ENCODE peak calls at places on chromosomes 5 and 9, in six cellular contexts. One of them, this sample, is unnamed.

GRCh38 chr9:93677061-93677571 is 100.7 kb downstream of the PHF2 start:
- DNase-seq in astrocyte of the spinal cord: no peak
- DNase-seq in osteoblast: no peak
- DNase-seq in Peyer's patch: peak; percentile 38
- DNase-seq in lower leg skin: no peak
- DNase-seq in brain microvascular endothelial cell: no peak
- DNase-seq in this sample: no peak

GRCh38 chr9:27358007-27358406 is 61.1 kb upstream of the EQTN start:
- DNase-seq in astrocyte of the spinal cord: no peak
- DNase-seq in brain microvascular endothelial cell: no peak
- DNase-seq in osteoblast: no peak
- DNase-seq in lower leg skin: no peak
- DNase-seq in Peyer's patch: no peak
- DNase-seq in this sample: no peak

GRCh38 chr9:88742483-88742882 is 207.5 kb downstream of the NXNL2 start:
- DNase-seq in osteoblast: peak; percentile 91
- DNase-seq in Peyer's patch: no peak
- DNase-seq in brain microvascular endothelial cell: peak; percentile 42
- DNase-seq in astrocyte of the spinal cord: peak; percentile 75
- DNase-seq in lower leg skin: no peak
- DNase-seq in this sample: peak; percentile 51

GRCh38 chr9:86175743-86176456 is 76.5 kb upstream of the GOLM1 start:
- DNase-seq in brain microvascular endothelial cell: no peak
- DNase-seq in osteoblast: peak; percentile 29
- DNase-seq in astrocyte of the spinal cord: no peak
- DNase-seq in lower leg skin: no peak
- DNase-seq in Peyer's patch: no peak
- DNase-seq in this sample: no peak

GRCh38 chr5:109907751-109908150 is 218.0 kb downstream of the MAN2A1 start:
- DNase-seq in Peyer's patch: no peak
- DNase-seq in osteoblast: no peak
- DNase-seq in astrocyte of the spinal cord: peak; percentile 64
- DNase-seq in lower leg skin: no peak
- DNase-seq in brain microvascular endothelial cell: peak; percentile 43
- DNase-seq in this sample: peak; percentile 22

GRCh38 chr5:87195104-87195581 is 72.5 kb upstream of the RASA1 start:
- DNase-seq in astrocyte of the spinal cord: peak; percentile 76
- DNase-seq in brain microvascular endothelial cell: peak; percentile 72
- DNase-seq in lower leg skin: no peak
- DNase-seq in osteoblast: peak; percentile 71
- DNase-seq in Peyer's patch: no peak
- DNase-seq in this sample: peak; percentile 51

GRCh38 chr5:149878371-149878770 is 66.2 kb downstream of the PDE6A start:
- DNase-seq in brain microvascular endothelial cell: no peak
- DNase-seq in lower leg skin: no peak
- DNase-seq in astrocyte of the spinal cord: no peak
- DNase-seq in Peyer's patch: no peak
- DNase-seq in osteoblast: no peak
- DNase-seq in this sample: no peak

GRCh38 chr5:15526413-15526812 is 26.4 kb downstream of the FBXL7 start:
- DNase-seq in brain microvascular endothelial cell: no peak
- DNase-seq in Peyer's patch: no peak
- DNase-seq in lower leg skin: no peak
- DNase-seq in astrocyte of the spinal cord: no peak
- DNase-seq in osteoblast: no peak
- DNase-seq in this sample: no peak

GRCh38 chr9:88814521-88815101 is 176.7 kb upstream of the S1PR3 start:
- DNase-seq in lower leg skin: peak; percentile 19
- DNase-seq in astrocyte of the spinal cord: peak; percentile 55
- DNase-seq in brain microvascular endothelial cell: peak; percentile 33
- DNase-seq in Peyer's patch: no peak
- DNase-seq in osteoblast: peak; percentile 93
- DNase-seq in this sample: peak; percentile 94

GRCh38 chr5:156815988-156816599 is 34.0 kb upstream of the PPP1R2B start:
- DNase-seq in Peyer's patch: no peak
- DNase-seq in osteoblast: no peak
- DNase-seq in lower leg skin: no peak
- DNase-seq in brain microvascular endothelial cell: no peak
- DNase-seq in astrocyte of the spinal cord: no peak
- DNase-seq in this sample: peak; percentile 4

GRCh38 chr9:137317979-137318511 is 16.0 kb upstream of the NRARP start:
- DNase-seq in brain microvascular endothelial cell: no peak
- DNase-seq in osteoblast: peak; percentile 88
- DNase-seq in Peyer's patch: peak; percentile 29
- DNase-seq in lower leg skin: no peak
- DNase-seq in astrocyte of the spinal cord: no peak
- DNase-seq in this sample: no peak

GRCh38 chr5:177604656-177605055 is 4.7 kb downstream of the B4GALT7 start:
- DNase-seq in astrocyte of the spinal cord: no peak
- DNase-seq in osteoblast: no peak
- DNase-seq in lower leg skin: no peak
- DNase-seq in Peyer's patch: no peak
- DNase-seq in brain microvascular endothelial cell: no peak
- DNase-seq in this sample: no peak

GRCh38 chr5:7094626-7095025 is 301.3 kb upstream of the ADCY2 start:
- DNase-seq in osteoblast: no peak
- DNase-seq in lower leg skin: no peak
- DNase-seq in astrocyte of the spinal cord: no peak
- DNase-seq in Peyer's patch: no peak
- DNase-seq in brain microvascular endothelial cell: no peak
- DNase-seq in this sample: no peak

GRCh38 chr9:133976888-133977287 is 15.2 kb downstream of the VAV2 start:
- DNase-seq in lower leg skin: no peak
- DNase-seq in astrocyte of the spinal cord: no peak
- DNase-seq in brain microvascular endothelial cell: no peak
- DNase-seq in osteoblast: peak; percentile 46
- DNase-seq in Peyer's patch: no peak
- DNase-seq in this sample: no peak

GRCh38 chr5:106545325-106545724 is 1125.4 kb downstream of the EFNA5 start:
- DNase-seq in lower leg skin: no peak
- DNase-seq in Peyer's patch: no peak
- DNase-seq in osteoblast: peak; percentile 1
- DNase-seq in brain microvascular endothelial cell: peak; percentile 0
- DNase-seq in astrocyte of the spinal cord: peak; percentile 65
- DNase-seq in this sample: no peak

GRCh38 chr9:30075451-30076199 is 2308.8 kb upstream of the ACO1 start:
- DNase-seq in astrocyte of the spinal cord: peak; percentile 0
- DNase-seq in brain microvascular endothelial cell: no peak
- DNase-seq in osteoblast: no peak
- DNase-seq in Peyer's patch: no peak
- DNase-seq in lower leg skin: no peak
- DNase-seq in this sample: no peak

GRCh38 chr9:36665921-36666429 is 93.3 kb downstream of the MELK start:
- DNase-seq in Peyer's patch: no peak
- DNase-seq in brain microvascular endothelial cell: peak; percentile 61
- DNase-seq in astrocyte of the spinal cord: peak; percentile 17
- DNase-seq in osteoblast: no peak
- DNase-seq in lower leg skin: no peak
- DNase-seq in this sample: no peak

GRCh38 chr5:75685141-75685540 is 32.1 kb downstream of the POC5 start:
- DNase-seq in lower leg skin: no peak
- DNase-seq in osteoblast: no peak
- DNase-seq in Peyer's patch: no peak
- DNase-seq in brain microvascular endothelial cell: no peak
- DNase-seq in astrocyte of the spinal cord: no peak
- DNase-seq in this sample: no peak

GRCh38 chr9:1216532-1216931 is 166.4 kb downstream of the DMRT2 start:
- DNase-seq in osteoblast: no peak
- DNase-seq in lower leg skin: no peak
- DNase-seq in Peyer's patch: no peak
- DNase-seq in astrocyte of the spinal cord: no peak
- DNase-seq in brain microvascular endothelial cell: no peak
- DNase-seq in this sample: peak; percentile 56

GRCh38 chr9:1222511-1222910 is 172.4 kb downstream of the DMRT2 start:
- DNase-seq in Peyer's patch: no peak
- DNase-seq in lower leg skin: no peak
- DNase-seq in osteoblast: no peak
- DNase-seq in astrocyte of the spinal cord: peak; percentile 36
- DNase-seq in brain microvascular endothelial cell: peak; percentile 20
- DNase-seq in this sample: peak; percentile 79

GRCh38 chr9:1219284-1219683 is 169.1 kb downstream of the DMRT2 start:
- DNase-seq in Peyer's patch: no peak
- DNase-seq in astrocyte of the spinal cord: no peak
- DNase-seq in lower leg skin: no peak
- DNase-seq in brain microvascular endothelial cell: no peak
- DNase-seq in osteoblast: no peak
- DNase-seq in this sample: no peak

GRCh38 chr9:1217076-1217475 is 166.9 kb downstream of the DMRT2 start:
- DNase-seq in lower leg skin: no peak
- DNase-seq in Peyer's patch: no peak
- DNase-seq in osteoblast: no peak
- DNase-seq in astrocyte of the spinal cord: no peak
- DNase-seq in brain microvascular endothelial cell: no peak
- DNase-seq in this sample: no peak
- TF ChIP-seq CTCF in lower leg skin: no peak
- TF ChIP-seq CTCF in Peyer's patch: no peak
- TF ChIP-seq CTCF in osteoblast: no peak
- TF ChIP-seq CTCF in astrocyte of the spinal cord: no peak
- TF ChIP-seq CTCF in brain microvascular endothelial cell: no peak
- TF ChIP-seq CTCF in this sample: no peak

GRCh38 chr5:141182248-141182647 is at the start of gene PCDHB16:
- DNase-seq in Peyer's patch: no peak
- DNase-seq in osteoblast: peak; percentile 71
- DNase-seq in brain microvascular endothelial cell: no peak
- DNase-seq in astrocyte of the spinal cord: no peak
- DNase-seq in lower leg skin: no peak
- DNase-seq in this sample: peak; percentile 62
- TF ChIP-seq CTCF in Peyer's patch: no peak
- TF ChIP-seq CTCF in osteoblast: peak; percentile 52
- TF ChIP-seq CTCF in brain microvascular endothelial cell: no peak
- TF ChIP-seq CTCF in astrocyte of the spinal cord: no peak
- TF ChIP-seq CTCF in lower leg skin: no peak
- TF ChIP-seq CTCF in this sample: peak; percentile 78

GRCh38 chr9:71446081-71446480 is 322.2 kb downstream of the CEMIP2 start:
- DNase-seq in brain microvascular endothelial cell: no peak
- DNase-seq in Peyer's patch: no peak
- DNase-seq in lower leg skin: no peak
- DNase-seq in astrocyte of the spinal cord: no peak
- DNase-seq in osteoblast: peak; percentile 41
- DNase-seq in this sample: no peak

GRCh38 chr9:71442937-71443336 is 321.5 kb upstream of the TRPM3 start:
- DNase-seq in lower leg skin: no peak
- DNase-seq in osteoblast: no peak
- DNase-seq in astrocyte of the spinal cord: no peak
- DNase-seq in brain microvascular endothelial cell: no peak
- DNase-seq in Peyer's patch: no peak
- DNase-seq in this sample: no peak

DNA sequence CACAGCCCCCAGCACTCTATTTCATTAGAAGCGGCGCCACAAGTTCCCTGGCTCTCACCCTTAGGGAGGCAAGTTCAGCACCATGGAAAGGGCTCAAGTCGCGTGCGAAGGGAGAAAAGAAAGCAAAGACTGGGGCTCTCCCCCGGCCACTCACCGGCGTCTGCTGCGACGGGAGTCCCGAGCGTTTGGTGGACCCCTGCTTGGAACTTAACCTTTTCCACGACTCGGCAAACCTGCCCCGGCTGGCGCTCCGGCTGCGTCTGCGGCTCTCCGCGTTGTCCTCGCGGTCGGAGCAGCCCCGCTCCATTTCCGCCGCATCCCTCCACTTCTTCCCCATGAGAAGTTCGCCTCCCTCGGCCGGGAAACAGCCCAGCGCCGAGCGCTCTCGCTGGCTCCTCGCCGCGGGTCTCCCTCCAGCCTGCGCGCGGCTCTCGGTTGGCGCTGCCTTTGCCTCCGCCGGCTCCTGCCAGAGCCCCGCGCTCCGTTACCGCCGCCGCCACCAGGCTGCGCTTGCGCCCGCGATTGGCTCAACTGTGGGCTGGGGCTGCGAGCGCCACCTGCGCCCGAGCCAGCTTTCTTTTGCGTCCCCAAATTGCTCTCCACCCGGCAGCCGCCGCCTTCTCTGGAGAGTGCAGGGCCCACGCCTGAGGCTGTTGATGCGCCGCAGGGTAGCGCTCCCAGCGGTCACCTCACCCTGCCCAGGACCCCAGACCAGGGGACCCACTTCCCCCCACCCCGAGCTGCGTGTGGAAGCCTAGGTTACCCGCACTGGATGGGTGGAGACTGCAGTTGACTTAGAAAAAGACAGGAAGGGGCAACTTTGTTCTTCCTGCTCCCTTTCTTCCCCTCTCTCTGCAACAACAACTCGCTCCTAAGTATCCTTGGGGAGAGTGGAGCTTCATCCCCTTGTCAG is 321.6 kb downstream of the CEMIP2 start:
- DNase-seq in Peyer's patch: peak; percentile 46
- DNase-seq in lower leg skin: no peak
- DNase-seq in astrocyte of the spinal cord: peak; percentile 65
- DNase-seq in brain microvascular endothelial cell: peak; percentile 48
- DNase-seq in osteoblast: peak; percentile 87
- DNase-seq in this sample: peak; percentile 21
- TF ChIP-seq CTCF in Peyer's patch: no peak
- TF ChIP-seq CTCF in lower leg skin: no peak
- TF ChIP-seq CTCF in astrocyte of the spinal cord: no peak
- TF ChIP-seq CTCF in brain microvascular endothelial cell: peak; percentile 11
- TF ChIP-seq CTCF in osteoblast: no peak
- TF ChIP-seq CTCF in this sample: peak; percentile 33

GRCh38 chr5:78273436-78273835 is 21.1 kb downstream of the AP3B1 start:
- DNase-seq in osteoblast: no peak
- DNase-seq in lower leg skin: no peak
- DNase-seq in Peyer's patch: no peak
- DNase-seq in brain microvascular endothelial cell: no peak
- DNase-seq in astrocyte of the spinal cord: no peak
- DNase-seq in this sample: no peak

GRCh38 chr5:78268361-78268760 is 26.1 kb downstream of the AP3B1 start:
- DNase-seq in lower leg skin: no peak
- DNase-seq in Peyer's patch: no peak
- DNase-seq in osteoblast: no peak
- DNase-seq in brain microvascular endothelial cell: no peak
- DNase-seq in astrocyte of the spinal cord: no peak
- DNase-seq in this sample: no peak

GRCh38 chr5:78265163-78265562 is 29.3 kb downstream of the AP3B1 start:
- DNase-seq in lower leg skin: no peak
- DNase-seq in astrocyte of the spinal cord: no peak
- DNase-seq in Peyer's patch: no peak
- DNase-seq in osteoblast: no peak
- DNase-seq in brain microvascular endothelial cell: no peak
- DNase-seq in this sample: no peak

GRCh38 chr5:78271766-78272165 is 22.7 kb downstream of the AP3B1 start:
- DNase-seq in astrocyte of the spinal cord: no peak
- DNase-seq in lower leg skin: no peak
- DNase-seq in brain microvascular endothelial cell: no peak
- DNase-seq in Peyer's patch: no peak
- DNase-seq in osteoblast: no peak
- DNase-seq in this sample: no peak

DNA sequence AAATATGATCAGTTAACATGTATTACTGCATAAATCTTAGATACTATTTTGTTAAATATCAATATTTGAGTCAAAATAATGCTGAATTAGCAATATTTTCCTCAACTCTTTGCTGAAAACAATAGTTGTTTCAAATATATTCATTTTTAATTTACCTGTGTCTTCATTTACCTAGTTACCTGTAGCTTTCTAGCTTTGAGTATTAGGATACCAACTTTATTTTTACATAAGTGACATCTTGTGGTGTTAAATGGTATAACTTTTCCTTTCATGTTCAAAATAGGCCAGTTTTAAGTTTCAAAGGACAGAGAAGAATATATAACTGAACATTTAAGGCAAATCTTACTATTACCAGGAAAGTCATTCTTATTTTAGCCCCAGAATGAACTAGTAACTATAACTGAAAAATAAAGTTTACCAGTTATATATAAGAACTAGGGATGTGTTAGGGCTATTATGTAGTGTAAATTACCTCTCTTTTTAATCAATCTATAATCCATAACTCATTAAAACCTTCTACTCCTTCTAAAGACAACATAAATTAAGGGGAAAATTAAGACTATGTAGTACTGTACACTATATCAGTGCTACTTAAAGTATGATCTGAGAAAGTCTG is 25.3 kb downstream of the AP3B1 start:
- DNase-seq in astrocyte of the spinal cord: peak; percentile 28
- DNase-seq in Peyer's patch: no peak
- DNase-seq in brain microvascular endothelial cell: no peak
- DNase-seq in osteoblast: no peak
- DNase-seq in lower leg skin: no peak
- DNase-seq in this sample: no peak
- TF ChIP-seq CTCF in astrocyte of the spinal cord: peak; percentile 32
- TF ChIP-seq CTCF in Peyer's patch: peak; percentile 58
- TF ChIP-seq CTCF in brain microvascular endothelial cell: no peak
- TF ChIP-seq CTCF in osteoblast: peak; percentile 52
- TF ChIP-seq CTCF in lower leg skin: no peak
- TF ChIP-seq CTCF in this sample: peak; percentile 82